ENCODE peak calls at places on chromosome 5, in nine cellular contexts. L is Caco-2, U is GM23338, S is HepG2, P is cardiac fibroblast, F is SK-N-SH, Q is A549, M is ovary, R is endothelial cell. K is an unnamed sample.

GRCh38 chr5:38403407-38403806 is 145.0 kb downstream of the EGFLAM start:
- DNase-seq in L (no peak), U (no peak), S (no peak), P (peak; percentile 64), F (no peak), Q (no peak), M (no peak), R (no peak), K (no peak)

GRCh38 chr5:79935992-79936643 is 54.9 kb downstream of the MTX3 start:
- DNase-seq in L (no peak), U (no peak), S (no peak), P (peak; percentile 49), F (no peak), Q (no peak), M (peak; percentile 56), R (no peak), K (no peak)

GRCh38 chr5:30040483-30041116 is 1152.9 kb upstream of the CDH6 start:
- DNase-seq in L (peak; percentile 56), U (peak; percentile 87), S (peak; percentile 69), P (peak; percentile 75), F (peak; percentile 50), Q (peak; percentile 79), M (no peak), R (peak; percentile 68), K (no peak)

GRCh38 chr5:59322058-59322457 is 571.5 kb downstream of the PDE4D start:
- DNase-seq in L (no peak), U (no peak), S (no peak), P (no peak), F (no peak), Q (no peak), M (no peak), R (no peak), K (no peak)

GRCh38 chr5:162283611-162284010 is 216.0 kb downstream of the GABRG2 start:
- DNase-seq in L (no peak), U (no peak), S (no peak), P (no peak), F (no peak), Q (no peak), M (no peak), R (no peak), K (no peak)

GRCh38 chr5:178287091-178287790 is 54.6 kb upstream of the PHYKPL start:
- DNase-seq in L (no peak), U (no peak), S (no peak), P (no peak), F (no peak), Q (no peak), M (no peak), R (no peak), K (no peak)

GRCh38 chr5:123454236-123454911 is 31.2 kb upstream of the CEP120 start:
- DNase-seq in L (no peak), U (no peak), S (no peak), P (peak; percentile 39), F (no peak), Q (no peak), M (no peak), R (no peak), K (no peak)

GRCh38 chr5:53170748-53171349 is 61.3 kb upstream of the MOCS2 start:
- DNase-seq in L (no peak), U (peak; percentile 53), S (peak; percentile 23), P (peak; percentile 70), F (peak; percentile 30), Q (peak; percentile 54), M (peak; percentile 18), R (peak; percentile 19), K (no peak)

GRCh38 chr5:68086857-68087256 is 128.7 kb upstream of the PIK3R1 start:
- DNase-seq in L (no peak), U (no peak), S (no peak), P (peak; percentile 84), F (no peak), Q (no peak), M (peak; percentile 64), R (no peak), K (peak; percentile 47)

GRCh38 chr5:33317271-33317670 is 123.5 kb upstream of the TARS1 start:
- DNase-seq in L (no peak), U (no peak), S (no peak), P (peak; percentile 90), F (no peak), Q (no peak), M (no peak), R (no peak), K (no peak)

GRCh38 chr5:93894471-93895354 is 153.3 kb upstream of the POU5F2 start:
- DNase-seq in L (no peak), U (peak; percentile 33), S (no peak), P (peak; percentile 29), F (peak; percentile 4), Q (peak; percentile 9), M (no peak), R (no peak), K (no peak)

GRCh38 chr5:157818368-157818767 is 40.6 kb downstream of the CLINT1 start:
- DNase-seq in L (no peak), U (no peak), S (no peak), P (no peak), F (no peak), Q (no peak), M (no peak), R (no peak), K (no peak)

GRCh38 chr5:139268364-139269202 is 25.0 kb upstream of the MATR3 start:
- DNase-seq in L (no peak), U (no peak), S (no peak), P (no peak), F (no peak), Q (no peak), M (no peak), R (no peak), K (no peak)

GRCh38 chr5:139273572-139274264 is 19.8 kb upstream of the MATR3 start:
- DNase-seq in L (peak; percentile 93), U (peak; percentile 93), S (peak; percentile 82), P (peak; percentile 90), F (peak; percentile 97), Q (peak; percentile 89), M (peak; percentile 83), R (peak; percentile 88), K (no peak)

GRCh38 chr5:139272471-139273321 is 20.8 kb upstream of the MATR3 start:
- DNase-seq in L (no peak), U (no peak), S (peak; percentile 73), P (no peak), F (no peak), Q (no peak), M (no peak), R (no peak), K (no peak)

GRCh38 chr5:139273322-139273571 is 20.3 kb upstream of the MATR3 start:
- DNase-seq in L (no peak), U (peak; percentile 62), S (peak; percentile 51), P (no peak), F (peak; percentile 64), Q (peak; percentile 37), M (no peak), R (no peak), K (no peak)

GRCh38 chr5:139271201-139272027 is 22.1 kb upstream of the MATR3 start:
- DNase-seq in L (no peak), U (no peak), S (peak; percentile 74), P (peak; percentile 93), F (no peak), Q (peak; percentile 71), M (no peak), R (no peak), K (no peak)
- TF ChIP-seq CTCF in L (no peak), U (no peak), S (no peak), P (peak; percentile 1), F (no peak), Q (no peak), M (no peak), R (no peak), K (peak; percentile 24)

DNA sequence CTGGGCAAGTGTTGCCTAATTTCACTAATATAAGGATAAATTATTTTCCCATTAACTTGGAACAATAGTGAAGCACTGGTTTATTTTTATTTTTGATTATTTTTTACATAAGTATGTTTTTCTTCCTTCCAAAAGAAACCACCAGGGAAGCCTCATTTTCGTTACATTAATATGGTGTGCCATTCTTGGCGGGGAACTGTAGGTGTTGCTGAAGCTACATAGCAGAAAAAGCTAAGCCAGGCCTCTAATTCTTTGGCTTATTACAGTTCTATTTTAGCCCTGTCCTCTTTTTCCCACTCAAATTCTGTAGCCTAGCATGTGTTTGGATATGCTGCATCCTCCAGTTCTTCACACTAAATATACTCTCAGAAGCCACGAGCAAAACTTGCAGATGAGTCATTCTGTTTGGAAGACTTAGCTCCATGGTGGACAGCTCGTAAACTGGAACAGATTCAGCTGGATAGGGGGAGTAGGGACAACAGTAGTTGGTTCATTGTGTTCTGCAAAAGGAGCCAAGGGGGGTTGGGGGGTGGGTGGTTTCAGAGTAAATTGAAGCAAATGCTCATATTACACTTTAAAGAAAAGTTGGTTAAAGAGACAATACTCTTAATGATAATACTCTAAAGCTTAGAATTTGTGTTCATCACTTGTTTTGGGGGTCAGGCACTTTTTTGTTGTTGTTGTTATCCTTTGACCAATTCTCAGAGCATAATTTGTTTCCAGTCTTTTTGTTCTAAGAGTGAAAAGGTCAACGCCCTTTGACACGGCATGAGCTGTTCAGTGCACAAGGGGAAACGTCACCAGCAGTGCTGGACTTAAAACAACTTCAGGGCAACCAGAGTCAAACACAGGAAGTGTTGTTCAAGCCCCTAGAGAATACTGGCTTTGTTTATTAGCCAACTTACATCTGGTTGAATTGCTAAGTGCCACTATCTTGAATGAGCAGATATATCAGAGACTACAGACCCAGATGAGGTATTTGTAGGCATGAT is 369.2 kb downstream of the TMEM161B start:
- DNase-seq in L (no peak), U (peak; percentile 23), S (peak; percentile 5), P (peak; percentile 2), F (no peak), Q (no peak), M (peak; percentile 17), R (peak; percentile 23), K (no peak)
- TF ChIP-seq CTCF in L (no peak), U (peak; percentile 55), S (peak; percentile 15), P (no peak), F (no peak), Q (no peak), M (no peak), R (no peak), K (no peak)

DNA sequence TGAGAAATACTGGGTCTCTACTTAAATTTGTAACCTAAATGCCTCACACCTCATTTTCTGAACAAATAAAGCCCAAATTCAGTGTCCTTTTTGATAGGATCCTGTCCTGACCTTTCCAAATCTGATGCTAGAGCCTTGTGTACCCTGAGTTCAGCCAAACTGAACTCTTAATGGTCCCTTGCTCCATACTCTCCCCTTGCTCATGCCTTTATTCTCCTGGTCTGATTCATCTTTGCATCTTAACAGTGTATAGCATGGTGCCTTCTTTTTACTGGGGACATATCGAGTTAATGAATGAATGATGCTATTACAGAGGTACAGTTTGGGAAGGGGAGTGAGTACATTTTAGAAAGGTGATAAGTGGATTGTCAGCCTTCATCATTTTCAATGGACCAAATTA is 9.2 kb downstream of the NSD1 start:
- DNase-seq in L (no peak), U (no peak), S (no peak), P (no peak), F (no peak), Q (no peak), M (no peak), R (no peak), K (no peak)
- TF ChIP-seq CTCF in L (no peak), U (no peak), S (no peak), P (no peak), F (no peak), Q (no peak), M (no peak), R (no peak), K (no peak)

DNA sequence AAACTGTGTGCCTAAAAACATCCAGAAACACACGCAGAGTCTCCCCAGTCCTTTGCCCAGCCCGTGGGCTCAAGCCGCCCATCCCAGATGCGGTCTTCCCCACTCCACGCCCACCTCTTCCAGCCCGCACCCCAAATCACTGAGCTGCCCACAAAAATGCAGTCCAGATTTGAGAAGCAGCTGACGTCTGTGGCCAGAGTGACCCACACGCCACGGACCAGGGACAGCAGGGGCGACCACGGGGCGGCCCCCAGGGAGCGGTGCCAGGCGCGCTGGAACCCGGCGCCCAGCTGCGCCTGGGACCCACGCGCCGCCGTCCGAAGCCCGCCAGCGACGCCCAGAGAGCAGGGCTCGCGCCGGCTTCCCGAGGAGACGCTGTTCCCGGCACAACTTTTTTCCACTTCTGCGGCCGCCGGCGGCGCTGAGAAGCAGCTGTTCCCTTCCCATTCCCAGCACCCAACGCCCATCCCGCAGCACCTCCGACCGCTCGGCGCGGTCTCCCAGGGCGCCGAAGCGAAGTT is 674 bp downstream of the LHFPL2 start:
- DNase-seq in L (peak; percentile 68), U (peak; percentile 64), S (no peak), P (no peak), F (no peak), Q (peak; percentile 33), M (peak; percentile 71), R (peak; percentile 59), K (no peak)
- TF ChIP-seq CTCF in L (peak; percentile 32), U (no peak), S (peak; percentile 45), P (no peak), F (no peak), Q (no peak), M (no peak), R (no peak), K (no peak)

K was measured in BJ.